ENCODE peak calls at places on chromosomes 7 and 10, in eight cellular contexts. One of them, this sample, is unnamed.

GRCh38 chr10:131519723-131520122 is 208.2 kb upstream of the TCERG1L start:
- DNase-seq in foreskin fibroblast: no peak
- DNase-seq in cardiac fibroblast: no peak
- DNase-seq in lower lobe of right lung: no peak
- DNase-seq in NB4: no peak
- DNase-seq in uterus: no peak
- DNase-seq in K562: no peak
- DNase-seq in left ventricle myocardium inferior: no peak
- DNase-seq in this sample: no peak

GRCh38 chr7:2399848-2400587 is 3.4 kb upstream of the CHST12 start:
- DNase-seq in foreskin fibroblast: peak
- DNase-seq in cardiac fibroblast: peak
- DNase-seq in lower lobe of right lung: peak
- DNase-seq in NB4: peak
- DNase-seq in uterus: peak
- DNase-seq in K562: peak
- DNase-seq in left ventricle myocardium inferior: peak
- DNase-seq in this sample: peak

GRCh38 chr7:123324283-123324682 is 124.5 kb upstream of the SLC13A1 start:
- DNase-seq in foreskin fibroblast: no peak
- DNase-seq in cardiac fibroblast: no peak
- DNase-seq in lower lobe of right lung: no peak
- DNase-seq in NB4: no peak
- DNase-seq in uterus: no peak
- DNase-seq in K562: no peak
- DNase-seq in left ventricle myocardium inferior: no peak
- DNase-seq in this sample: no peak

GRCh38 chr10:72954596-72955569 is at the start of gene PLA2G12B:
- DNase-seq in foreskin fibroblast: no peak
- DNase-seq in cardiac fibroblast: no peak
- DNase-seq in lower lobe of right lung: peak
- DNase-seq in NB4: no peak
- DNase-seq in uterus: no peak
- DNase-seq in K562: no peak
- DNase-seq in left ventricle myocardium inferior: no peak
- DNase-seq in this sample: no peak

GRCh38 chr7:51869452-51869851 is 552.8 kb upstream of the COBL start:
- DNase-seq in foreskin fibroblast: no peak
- DNase-seq in cardiac fibroblast: no peak
- DNase-seq in lower lobe of right lung: no peak
- DNase-seq in NB4: no peak
- DNase-seq in uterus: no peak
- DNase-seq in K562: no peak
- DNase-seq in left ventricle myocardium inferior: no peak
- DNase-seq in this sample: no peak

GRCh38 chr10:7797582-7797981 is 9.6 kb downstream of the ATP5F1C start:
- DNase-seq in foreskin fibroblast: peak
- DNase-seq in cardiac fibroblast: peak
- DNase-seq in lower lobe of right lung: no peak
- DNase-seq in NB4: peak
- DNase-seq in uterus: no peak
- DNase-seq in K562: peak
- DNase-seq in left ventricle myocardium inferior: peak
- DNase-seq in this sample: peak

GRCh38 chr7:4791738-4792536 is 16.5 kb downstream of the AP5Z1 start:
- DNase-seq in foreskin fibroblast: peak
- DNase-seq in cardiac fibroblast: peak
- DNase-seq in lower lobe of right lung: peak
- DNase-seq in NB4: peak
- DNase-seq in uterus: peak
- DNase-seq in K562: peak
- DNase-seq in left ventricle myocardium inferior: peak
- DNase-seq in this sample: peak

GRCh38 chr7:110522751-110523200 is 568.2 kb upstream of the LRRN3 start:
- DNase-seq in foreskin fibroblast: no peak
- DNase-seq in cardiac fibroblast: no peak
- DNase-seq in lower lobe of right lung: no peak
- DNase-seq in NB4: no peak
- DNase-seq in uterus: no peak
- DNase-seq in K562: no peak
- DNase-seq in left ventricle myocardium inferior: no peak
- DNase-seq in this sample: peak

GRCh38 chr10:103840747-103841085 is 14.7 kb downstream of the SH3PXD2A start:
- DNase-seq in foreskin fibroblast: no peak
- DNase-seq in cardiac fibroblast: no peak
- DNase-seq in lower lobe of right lung: no peak
- DNase-seq in NB4: no peak
- DNase-seq in uterus: no peak
- DNase-seq in K562: no peak
- DNase-seq in left ventricle myocardium inferior: no peak
- DNase-seq in this sample: no peak

GRCh38 chr7:31122649-31123058 is 70.5 kb downstream of the ADCYAP1R1 start:
- DNase-seq in foreskin fibroblast: peak
- DNase-seq in cardiac fibroblast: peak
- DNase-seq in lower lobe of right lung: peak
- DNase-seq in NB4: peak
- DNase-seq in uterus: peak
- DNase-seq in K562: peak
- DNase-seq in left ventricle myocardium inferior: peak
- DNase-seq in this sample: peak

GRCh38 chr10:28587970-28588290 is 55.0 kb downstream of the WAC start:
- DNase-seq in foreskin fibroblast: peak
- DNase-seq in cardiac fibroblast: peak
- DNase-seq in lower lobe of right lung: no peak
- DNase-seq in NB4: no peak
- DNase-seq in uterus: no peak
- DNase-seq in K562: no peak
- DNase-seq in left ventricle myocardium inferior: no peak
- DNase-seq in this sample: peak

GRCh38 chr7:5139998-5140397 is 50.0 kb upstream of the WIPI2 start:
- DNase-seq in foreskin fibroblast: peak
- DNase-seq in cardiac fibroblast: peak
- DNase-seq in lower lobe of right lung: no peak
- DNase-seq in NB4: peak
- DNase-seq in uterus: no peak
- DNase-seq in K562: peak
- DNase-seq in left ventricle myocardium inferior: no peak
- DNase-seq in this sample: no peak

GRCh38 chr10:22319559-22320558 is 1.0 kb upstream of the BMI1 start:
- DNase-seq in foreskin fibroblast: no peak
- DNase-seq in cardiac fibroblast: peak
- DNase-seq in lower lobe of right lung: no peak
- DNase-seq in NB4: peak
- DNase-seq in uterus: no peak
- DNase-seq in K562: no peak
- DNase-seq in left ventricle myocardium inferior: no peak
- DNase-seq in this sample: no peak

GRCh38 chr7:115558186-115558585 is 472.4 kb downstream of the TFEC start:
- DNase-seq in foreskin fibroblast: peak
- DNase-seq in cardiac fibroblast: peak
- DNase-seq in lower lobe of right lung: no peak
- DNase-seq in NB4: no peak
- DNase-seq in uterus: no peak
- DNase-seq in K562: no peak
- DNase-seq in left ventricle myocardium inferior: no peak
- DNase-seq in this sample: peak

GRCh38 chr7:28466341-28466740 is 54.0 kb downstream of the CREB5 start:
- DNase-seq in foreskin fibroblast: no peak
- DNase-seq in cardiac fibroblast: no peak
- DNase-seq in lower lobe of right lung: no peak
- DNase-seq in NB4: no peak
- DNase-seq in uterus: no peak
- DNase-seq in K562: no peak
- DNase-seq in left ventricle myocardium inferior: no peak
- DNase-seq in this sample: no peak

GRCh38 chr10:127945335-127945734 is 38.4 kb downstream of the PTPRE start:
- DNase-seq in foreskin fibroblast: no peak
- DNase-seq in cardiac fibroblast: peak
- DNase-seq in lower lobe of right lung: no peak
- DNase-seq in NB4: peak
- DNase-seq in uterus: no peak
- DNase-seq in K562: no peak
- DNase-seq in left ventricle myocardium inferior: no peak
- DNase-seq in this sample: peak

GRCh38 chr10:127196227-127196954 is at the start of gene INSYN2A:
- DNase-seq in foreskin fibroblast: peak
- DNase-seq in cardiac fibroblast: peak
- DNase-seq in lower lobe of right lung: no peak
- DNase-seq in NB4: no peak
- DNase-seq in uterus: no peak
- DNase-seq in K562: no peak
- DNase-seq in left ventricle myocardium inferior: peak
- DNase-seq in this sample: peak

GRCh38 chr7:150969483-150969874 is 8.6 kb downstream of the KCNH2 start:
- DNase-seq in foreskin fibroblast: no peak
- DNase-seq in cardiac fibroblast: no peak
- DNase-seq in lower lobe of right lung: no peak
- DNase-seq in NB4: no peak
- DNase-seq in uterus: no peak
- DNase-seq in K562: peak
- DNase-seq in left ventricle myocardium inferior: no peak
- DNase-seq in this sample: no peak

GRCh38 chr10:35481421-35481820 is 123.7 kb upstream of the GJD4 start:
- DNase-seq in foreskin fibroblast: no peak
- DNase-seq in cardiac fibroblast: no peak
- DNase-seq in lower lobe of right lung: no peak
- DNase-seq in NB4: no peak
- DNase-seq in uterus: no peak
- DNase-seq in K562: no peak
- DNase-seq in left ventricle myocardium inferior: no peak
- DNase-seq in this sample: no peak

GRCh38 chr7:2141656-2142055 is 91.1 kb downstream of the MAD1L1 start:
- DNase-seq in foreskin fibroblast: no peak
- DNase-seq in cardiac fibroblast: no peak
- DNase-seq in lower lobe of right lung: no peak
- DNase-seq in NB4: no peak
- DNase-seq in uterus: no peak
- DNase-seq in K562: no peak
- DNase-seq in left ventricle myocardium inferior: no peak
- DNase-seq in this sample: no peak

DNA sequence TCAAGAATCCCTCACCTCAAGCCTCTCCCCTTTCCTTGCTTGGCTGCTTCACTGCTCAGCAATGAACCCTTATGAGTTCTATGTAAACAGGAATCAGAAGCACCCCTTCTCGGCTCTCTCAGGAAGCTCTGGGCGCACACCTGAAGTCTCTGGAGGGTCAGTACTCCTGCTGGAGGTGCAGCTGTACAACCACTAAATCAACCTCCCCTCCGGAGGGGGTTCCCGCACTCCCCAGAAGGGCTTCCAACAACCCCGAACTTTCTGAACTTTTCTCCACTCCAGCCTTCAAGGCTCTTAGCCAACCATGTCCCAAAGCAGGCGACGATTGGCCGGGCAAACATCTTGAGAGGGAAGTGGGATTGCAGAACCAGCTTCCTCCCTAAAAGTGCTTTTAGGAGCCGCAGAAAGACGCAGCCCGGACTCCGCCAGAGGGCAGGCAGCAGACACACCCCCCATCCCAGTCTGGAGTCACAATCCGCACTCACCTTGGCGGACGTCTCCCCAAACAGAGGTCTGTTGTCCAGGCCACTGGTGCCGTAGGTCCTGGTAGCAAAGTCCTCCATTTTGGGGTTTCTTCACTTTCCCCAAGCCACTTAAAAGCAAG is 489 bp downstream of the TMEM243 start:
- DNase-seq in foreskin fibroblast: peak
- DNase-seq in cardiac fibroblast: peak
- DNase-seq in lower lobe of right lung: peak
- DNase-seq in NB4: peak
- DNase-seq in uterus: peak
- DNase-seq in K562: peak
- DNase-seq in left ventricle myocardium inferior: peak
- DNase-seq in this sample: peak
- TF ChIP-seq CTCF in foreskin fibroblast: no peak
- TF ChIP-seq CTCF in cardiac fibroblast: no peak
- TF ChIP-seq CTCF in lower lobe of right lung: no peak
- TF ChIP-seq CTCF in NB4: no peak
- TF ChIP-seq CTCF in uterus: no peak
- TF ChIP-seq CTCF in K562: no peak
- TF ChIP-seq CTCF in left ventricle myocardium inferior: no peak
- TF ChIP-seq CTCF in this sample: no peak

GRCh38 chr10:6516877-6517276 is 63.2 kb downstream of the PRKCQ start:
- DNase-seq in foreskin fibroblast: no peak
- DNase-seq in cardiac fibroblast: no peak
- DNase-seq in lower lobe of right lung: no peak
- DNase-seq in NB4: no peak
- DNase-seq in uterus: no peak
- DNase-seq in K562: no peak
- DNase-seq in left ventricle myocardium inferior: no peak
- DNase-seq in this sample: no peak
- TF ChIP-seq CTCF in foreskin fibroblast: no peak
- TF ChIP-seq CTCF in cardiac fibroblast: no peak
- TF ChIP-seq CTCF in lower lobe of right lung: no peak
- TF ChIP-seq CTCF in NB4: no peak
- TF ChIP-seq CTCF in uterus: no peak
- TF ChIP-seq CTCF in K562: no peak
- TF ChIP-seq CTCF in left ventricle myocardium inferior: no peak
- TF ChIP-seq CTCF in this sample: no peak

GRCh38 chr10:11959966-11960365 is 82.6 kb downstream of the UPF2 start:
- DNase-seq in foreskin fibroblast: no peak
- DNase-seq in cardiac fibroblast: no peak
- DNase-seq in lower lobe of right lung: no peak
- DNase-seq in NB4: no peak
- DNase-seq in uterus: no peak
- DNase-seq in K562: no peak
- DNase-seq in left ventricle myocardium inferior: no peak
- DNase-seq in this sample: no peak
- TF ChIP-seq CTCF in foreskin fibroblast: no peak
- TF ChIP-seq CTCF in cardiac fibroblast: no peak
- TF ChIP-seq CTCF in lower lobe of right lung: no peak
- TF ChIP-seq CTCF in NB4: no peak
- TF ChIP-seq CTCF in uterus: no peak
- TF ChIP-seq CTCF in K562: no peak
- TF ChIP-seq CTCF in left ventricle myocardium inferior: no peak
- TF ChIP-seq CTCF in this sample: no peak

GRCh38 chr7:100584046-100584676 is 1.8 kb downstream of the LRCH4 start:
- DNase-seq in foreskin fibroblast: peak
- DNase-seq in cardiac fibroblast: peak
- DNase-seq in lower lobe of right lung: peak
- DNase-seq in NB4: peak
- DNase-seq in uterus: no peak
- DNase-seq in K562: peak
- DNase-seq in left ventricle myocardium inferior: no peak
- DNase-seq in this sample: peak

GRCh38 chr7:100588438-100588837 is 2.3 kb downstream of the FBXO24 start:
- DNase-seq in foreskin fibroblast: peak
- DNase-seq in cardiac fibroblast: peak
- DNase-seq in lower lobe of right lung: no peak
- DNase-seq in NB4: peak
- DNase-seq in uterus: no peak
- DNase-seq in K562: peak
- DNase-seq in left ventricle myocardium inferior: no peak
- DNase-seq in this sample: no peak

GRCh38 chr7:100585511-100586265 is at the start of gene LRCH4:
- DNase-seq in foreskin fibroblast: peak
- DNase-seq in cardiac fibroblast: no peak
- DNase-seq in lower lobe of right lung: peak
- DNase-seq in NB4: no peak
- DNase-seq in uterus: peak
- DNase-seq in K562: peak
- DNase-seq in left ventricle myocardium inferior: no peak
- DNase-seq in this sample: no peak

GRCh38 chr7:100584677-100585510 is 1.0 kb downstream of the LRCH4 start:
- DNase-seq in foreskin fibroblast: peak
- DNase-seq in cardiac fibroblast: peak
- DNase-seq in lower lobe of right lung: peak
- DNase-seq in NB4: peak
- DNase-seq in uterus: no peak
- DNase-seq in K562: peak
- DNase-seq in left ventricle myocardium inferior: peak
- DNase-seq in this sample: peak

GRCh38 chr7:100586266-100587025 is at the start of gene FBXO24:
- DNase-seq in foreskin fibroblast: peak
- DNase-seq in cardiac fibroblast: peak
- DNase-seq in lower lobe of right lung: peak
- DNase-seq in NB4: peak
- DNase-seq in uterus: peak
- DNase-seq in K562: peak
- DNase-seq in left ventricle myocardium inferior: peak
- DNase-seq in this sample: peak
- TF ChIP-seq CTCF in foreskin fibroblast: no peak
- TF ChIP-seq CTCF in cardiac fibroblast: no peak
- TF ChIP-seq CTCF in lower lobe of right lung: no peak
- TF ChIP-seq CTCF in NB4: no peak
- TF ChIP-seq CTCF in uterus: no peak
- TF ChIP-seq CTCF in K562: no peak
- TF ChIP-seq CTCF in left ventricle myocardium inferior: no peak
- TF ChIP-seq CTCF in this sample: no peak

This sample was measured in astrocyte of the spinal cord.